ENCODE peak calls at places on chromosomes 11 and 22, in nine cellular contexts. V, Q, C, B, Y, D, H, G and K are unnamed samples.

GRCh38 chr11:69044111-69045013 is 4.4 kb upstream of the TPCN2 start:
- DNase-seq in Y (no peak), G (no peak), D (no peak), Q (peak), C (peak), V (no peak), H (no peak), B (peak), K (peak)

GRCh38 chr11:127610787-127611186 is 610.2 kb upstream of the KIRREL3 start:
- DNase-seq in V (no peak), D (no peak), C (no peak), Y (no peak), B (no peak), H (no peak), G (no peak), Q (no peak), K (no peak)

GRCh38 chr11:118851970-118852369 is 31.7 kb upstream of the CXCR5 start:
- DNase-seq in Q (no peak), H (no peak), C (no peak), G (no peak), V (no peak), B (no peak), Y (no peak), D (no peak), K (no peak)

GRCh38 chr11:66080055-66080817 is 10.2 kb downstream of the PACS1 start:
- DNase-seq in C (peak), G (no peak), D (peak), V (no peak), H (peak), B (no peak), Y (peak), Q (peak), K (peak)

GRCh38 chr11:96483550-96483949 is 93.7 kb downstream of the JRKL start:
- DNase-seq in G (no peak), H (no peak), D (no peak), Q (no peak), B (no peak), C (no peak), Y (no peak), V (no peak), K (no peak)

GRCh38 chr11:66933508-66933907 is 24.7 kb downstream of the PC start:
- DNase-seq in B (no peak), Y (no peak), D (no peak), C (no peak), Q (no peak), G (no peak), H (no peak), V (no peak), K (no peak)

GRCh38 chr11:63639195-63639832 is 25.1 kb upstream of the PLAAT3 start:
- DNase-seq in Y (no peak), G (no peak), D (no peak), B (no peak), C (no peak), V (no peak), Q (no peak), H (no peak), K (peak)

GRCh38 chr11:78708388-78708787 is 133.7 kb upstream of the NARS2 start:
- DNase-seq in H (no peak), Q (no peak), G (no peak), Y (no peak), C (no peak), V (no peak), D (no peak), B (no peak), K (no peak)

GRCh38 chr11:64810891-64811272 is 531 bp upstream of the MEN1 start:
- DNase-seq in C (no peak), G (no peak), Y (no peak), H (peak), D (no peak), Q (peak), V (no peak), B (no peak), K (no peak)

GRCh38 chr11:134498326-134499139 is 86.5 kb upstream of the B3GAT1 start:
- DNase-seq in C (no peak), Y (no peak), H (no peak), G (no peak), D (no peak), Q (no peak), V (no peak), B (peak), K (no peak)

GRCh38 chr11:117907276-117908110 is 21.7 kb downstream of the TMPRSS13 start:
- DNase-seq in V (peak), C (peak), D (peak), Y (peak), G (peak), B (peak), Q (peak), H (peak), K (peak)

GRCh38 chr11:111298466-111299110 is at the start of gene POU2AF3:
- DNase-seq in C (no peak), B (peak), D (no peak), H (no peak), Q (no peak), V (no peak), G (no peak), Y (no peak), K (no peak)

GRCh38 chr22:24410110-24410856 is 17.1 kb upstream of the ADORA2A start:
- DNase-seq in Y (no peak), B (no peak), V (no peak), D (no peak), H (no peak), C (no peak), Q (no peak), G (no peak), K (no peak)

GRCh38 chr22:43241699-43242386 is 54.9 kb upstream of the TTLL12 start:
- DNase-seq in G (no peak), Q (no peak), V (no peak), B (no peak), Y (no peak), H (no peak), D (no peak), C (no peak), K (no peak)

GRCh38 chr22:40216041-40216756 is 38.5 kb downstream of the TNRC6B start:
- DNase-seq in C (no peak), Q (peak), Y (peak), G (no peak), V (no peak), D (peak), H (no peak), B (no peak), K (no peak)

GRCh38 chr22:36065462-36065774 is 36.8 kb upstream of the RBFOX2 start:
- DNase-seq in B (no peak), C (no peak), G (no peak), Q (no peak), H (no peak), V (no peak), Y (no peak), D (no peak), K (no peak)

GRCh38 chr11:112238041-112238440 is 11.8 kb downstream of the PTS start:
- DNase-seq in Q (no peak), C (no peak), Y (no peak), B (no peak), H (no peak), V (no peak), G (no peak), D (no peak), K (no peak)